ENCODE peak calls at places on chromosomes 6 and 20, in ten cellular contexts. N, M, E, Y, T, A, J, C, K and U are unnamed samples.

GRCh38 chr6:72709436-72709835 is 87.6 kb downstream of the KCNQ5 start:
- DNase-seq in N (no peak), M (no peak), E (no peak), Y (no peak), T (no peak), A (no peak), J (no peak), C (no peak), K (no peak), U (no peak)

GRCh38 chr6:119280080-119280479 is 69.5 kb downstream of the MAN1A1 start:
- DNase-seq in N (no peak), M (no peak), E (no peak), Y (no peak), T (no peak), A (no peak), J (no peak), C (no peak), K (no peak), U (no peak)

GRCh38 chr6:29631209-29631810 is 1.7 kb downstream of the GABBR1 start:
- DNase-seq in N (no peak), M (no peak), E (no peak), Y (no peak), T (no peak), A (no peak), J (no peak), C (peak), K (no peak), U (no peak)

GRCh38 chr6:157990321-157991066 is 8.8 kb downstream of the SYNJ2 start:
- DNase-seq in N (no peak), M (peak), E (peak), Y (no peak), T (no peak), A (no peak), J (no peak), C (no peak), K (peak), U (no peak)

GRCh38 chr6:170080828-170081368 is 210.0 kb downstream of the DLL1 start:
- DNase-seq in N (peak), M (peak), E (no peak), Y (peak), T (no peak), A (no peak), J (no peak), C (peak), K (no peak), U (peak)

GRCh38 chr6:34170341-34170740 is 24.5 kb upstream of the GRM4 start:
- DNase-seq in N (no peak), M (no peak), E (peak), Y (no peak), T (no peak), A (no peak), J (no peak), C (no peak), K (no peak), U (no peak)

GRCh38 chr6:158752613-158753012 is 66.6 kb downstream of the EZR start:
- DNase-seq in N (peak), M (no peak), E (no peak), Y (peak), T (no peak), A (no peak), J (peak), C (peak), K (no peak), U (peak)

GRCh38 chr6:104522533-104522932 is 337.2 kb downstream of the HACE1 start:
- DNase-seq in N (no peak), M (no peak), E (no peak), Y (no peak), T (no peak), A (no peak), J (no peak), C (no peak), K (no peak), U (no peak)

GRCh38 chr20:54088430-54088829 is 18.0 kb upstream of the BCAS1 start:
- DNase-seq in N (no peak), M (no peak), E (no peak), Y (no peak), T (no peak), A (no peak), J (no peak), C (no peak), K (no peak), U (no peak)

GRCh38 chr6:10420546-10421507 is 6.0 kb upstream of the TFAP2A start:
- DNase-seq in N (no peak), M (no peak), E (no peak), Y (no peak), T (no peak), A (no peak), J (no peak), C (peak), K (no peak), U (no peak)